ENCODE peak calls at places on chromosomes 11 and 22, in nine cellular contexts. G, V, L, N, B, Z, X, M and I are unnamed samples.

GRCh38 chr11:130379276-130379675 is 49.1 kb downstream of the ADAMTS8 start:
- DNase-seq in G (no peak), V (no peak), L (no peak), N (no peak), B (no peak), Z (no peak), X (no peak), M (no peak), I (no peak)

GRCh38 chr11:17221968-17222367 is 14.2 kb upstream of the PIK3C2A start:
- DNase-seq in G (no peak), V (no peak), L (no peak), N (no peak), B (no peak), Z (peak; percentile 66), X (peak; percentile 3), M (no peak), I (peak; percentile 82)

GRCh38 chr11:126840201-126840886 is 160.2 kb downstream of the KIRREL3 start:
- DNase-seq in G (no peak), V (no peak), L (no peak), N (no peak), B (no peak), Z (peak; percentile 69), X (no peak), M (no peak), I (peak; percentile 85)

GRCh38 chr11:82718307-82718706 is 15.4 kb downstream of the FAM181B start:
- DNase-seq in G (no peak), V (peak; percentile 57), L (peak; percentile 37), N (peak; percentile 49), B (peak; percentile 54), Z (peak; percentile 49), X (peak; percentile 76), M (no peak), I (peak; percentile 24)

GRCh38 chr11:92941676-92942571 is 27.5 kb upstream of the MTNR1B start:
- DNase-seq in G (no peak), V (peak; percentile 36), L (peak; percentile 45), N (peak; percentile 37), B (peak; percentile 64), Z (peak; percentile 50), X (peak; percentile 52), M (no peak), I (peak; percentile 10)

GRCh38 chr22:32794449-32795213 is 6.9 kb upstream of the TIMP3 start:
- DNase-seq in G (no peak), V (no peak), L (peak; percentile 9), N (no peak), B (no peak), Z (peak; percentile 54), X (no peak), M (no peak), I (peak; percentile 26)

GRCh38 chr22:42065408-42066132 is 5.0 kb downstream of the NAGA start:
- DNase-seq in G (no peak), V (no peak), L (no peak), N (no peak), B (no peak), Z (no peak), X (no peak), M (no peak), I (no peak)

GRCh38 chr22:18070556-18071306 is 7.1 kb upstream of the PEX26 start:
- DNase-seq in G (no peak), V (no peak), L (no peak), N (no peak), B (no peak), Z (no peak), X (peak; percentile 46), M (no peak), I (no peak)

GRCh38 chr11:103624708-103625623 is 411.5 kb upstream of the DDI1 start:
- DNase-seq in G (no peak), V (no peak), L (no peak), N (peak; percentile 91), B (peak; percentile 22), Z (peak; percentile 98), X (peak; percentile 96), M (no peak), I (peak; percentile 99)

GRCh38 chr22:17171313-17172171 is 12.5 kb upstream of the HDHD5 start:
- DNase-seq in G (peak; percentile 79), V (peak; percentile 85), L (peak; percentile 96), N (peak; percentile 91), B (peak; percentile 96), Z (peak; percentile 85), X (peak; percentile 83), M (no peak), I (peak; percentile 75)

GRCh38 chr22:20238567-20239062 is 29.5 kb downstream of the RTN4R start:
- DNase-seq in G (peak; percentile 34), V (peak; percentile 38), L (peak; percentile 99), N (peak; percentile 9), B (peak; percentile 89), Z (no peak), X (peak; percentile 30), M (no peak), I (no peak)

GRCh38 chr11:104946907-104947306 is 21.5 kb downstream of the CASP4 start:
- DNase-seq in G (no peak), V (no peak), L (peak; percentile 12), N (peak; percentile 58), B (no peak), Z (peak; percentile 59), X (peak; percentile 87), M (peak; percentile 27), I (peak; percentile 19)

GRCh38 chr22:46514592-46515207 is 22.7 kb downstream of the CELSR1 start:
- DNase-seq in G (no peak), V (no peak), L (no peak), N (peak; percentile 13), B (no peak), Z (peak; percentile 69), X (peak; percentile 76), M (no peak), I (peak; percentile 72)

GRCh38 chr11:19349340-19350025 is 108.7 kb upstream of the E2F8 start:
- DNase-seq in G (no peak), V (no peak), L (no peak), N (no peak), B (no peak), Z (no peak), X (no peak), M (no peak), I (no peak)

GRCh38 chr11:7046474-7046873 is 26.2 kb downstream of the NLRP14 start:
- DNase-seq in G (no peak), V (no peak), L (no peak), N (peak; percentile 23), B (no peak), Z (peak; percentile 84), X (no peak), M (no peak), I (peak; percentile 63)

GRCh38 chr11:120040136-120040840 is 97.6 kb downstream of the TRIM29 start:
- DNase-seq in G (no peak), V (no peak), L (no peak), N (no peak), B (no peak), Z (no peak), X (no peak), M (no peak), I (no peak)

GRCh38 chr11:111540114-111540920 is at the start of gene LAYN:
- DNase-seq in G (no peak), V (peak; percentile 33), L (no peak), N (peak; percentile 82), B (peak; percentile 86), Z (peak; percentile 62), X (no peak), M (no peak), I (no peak)

GRCh38 chr11:13140028-13140870 is 131.1 kb downstream of the RASSF10 start:
- DNase-seq in G (no peak), V (no peak), L (no peak), N (peak; percentile 65), B (no peak), Z (peak; percentile 26), X (peak; percentile 74), M (peak; percentile 57), I (peak; percentile 74)

GRCh38 chr11:108198833-108199232 is 23.6 kb downstream of the NPAT start:
- DNase-seq in G (no peak), V (no peak), L (no peak), N (no peak), B (no peak), Z (no peak), X (no peak), M (no peak), I (no peak)

DNA sequence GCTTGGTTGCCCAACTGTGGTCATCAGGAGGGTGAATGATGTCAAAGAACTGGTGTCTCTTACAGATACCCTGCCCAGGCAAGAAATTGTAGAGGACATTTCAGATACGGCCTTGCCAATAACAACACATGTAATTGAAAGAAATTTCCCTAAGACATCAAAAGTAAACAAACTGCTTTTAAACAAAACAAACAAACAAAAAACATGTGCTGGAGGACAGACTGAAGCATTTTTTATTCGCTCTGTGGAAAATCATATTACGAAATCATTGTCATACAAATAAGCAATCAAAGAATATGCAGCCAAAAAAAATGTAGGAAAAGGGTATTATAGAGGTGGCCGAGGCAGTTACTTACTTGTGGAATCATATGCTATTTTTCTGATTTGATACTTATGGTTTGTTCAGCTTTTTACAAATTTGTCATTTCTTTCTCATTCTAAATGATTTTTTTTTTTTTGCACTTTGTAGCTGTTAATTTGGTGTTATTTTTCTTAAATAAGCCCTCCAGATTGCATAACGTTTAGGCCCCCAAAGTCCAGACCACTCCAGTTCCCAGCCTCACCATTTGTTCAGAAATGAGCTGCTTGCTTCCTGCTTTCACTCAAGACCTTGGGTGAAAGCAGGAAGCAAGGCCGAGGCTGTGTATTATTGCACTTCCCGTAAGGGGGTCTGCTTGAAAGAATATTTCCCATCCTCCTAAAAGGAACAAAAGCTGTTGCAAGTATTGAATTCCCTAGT is 51.9 kb upstream of the MYEOV start:
- DNase-seq in G (no peak), V (no peak), L (no peak), N (no peak), B (no peak), Z (no peak), X (no peak), M (no peak), I (no peak)
- H3K4me2 ChIP-seq in G (no peak overlapping the region), V (no peak overlapping the region), L (no peak overlapping the region), N (no peak overlapping the region), B (no peak overlapping the region), Z (no peak overlapping the region), X (no peak overlapping the region), M (no peak overlapping the region), I (no peak overlapping the region)

GRCh38 chr11:114624455-114625207 is 29.0 kb upstream of the NXPE4 start:
- DNase-seq in G (no peak), V (no peak), L (no peak), N (no peak), B (no peak), Z (no peak), X (no peak), M (no peak), I (no peak)
- H2AFZ ChIP-seq in G (no peak overlapping the region), V (no peak overlapping the region), L (no peak overlapping the region), N (no peak overlapping the region), B (no peak overlapping the region), Z (no peak overlapping the region), X (no peak overlapping the region), M (no peak overlapping the region), I (no peak overlapping the region)

GRCh38 chr11:46107408-46107718 is 13.9 kb downstream of the PHF21A start:
- DNase-seq in G (no peak), V (no peak), L (no peak), N (no peak), B (no peak), Z (no peak), X (no peak), M (no peak), I (no peak)
- H3K4me2 ChIP-seq in G (no peak overlapping the region), V (no peak overlapping the region), L (peak overlapping the region; percentile 82), N (no peak overlapping the region), B (no peak overlapping the region), Z (no peak overlapping the region), X (no peak overlapping the region), M (no peak overlapping the region), I (no peak overlapping the region)

DNA sequence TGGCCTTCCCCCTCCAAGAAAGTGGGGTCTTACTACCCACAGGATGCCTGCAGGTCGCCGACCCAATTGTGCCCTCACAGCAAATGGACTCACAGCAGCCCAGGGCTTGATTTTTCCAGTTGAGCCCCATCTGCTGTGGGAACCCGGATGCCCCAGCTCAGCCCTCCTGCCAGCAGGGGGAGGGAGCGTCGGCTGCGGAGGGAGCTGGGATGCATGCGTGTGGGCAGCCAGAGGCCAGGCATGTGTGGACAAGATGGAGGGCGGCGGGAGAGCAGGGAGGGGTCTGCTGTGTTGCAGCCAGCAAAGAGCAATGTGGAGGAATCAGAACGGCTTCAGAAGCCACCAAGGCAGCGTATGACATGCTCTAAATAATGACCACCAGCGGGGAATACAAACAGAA is 41.0 kb upstream of the EIF3D start:
- DNase-seq in G (peak; percentile 38), V (peak; percentile 21), L (peak; percentile 15), N (no peak), B (peak; percentile 76), Z (peak; percentile 27), X (no peak), M (no peak), I (peak; percentile 2)
- H2AFZ ChIP-seq in G (peak overlapping the region; percentile 92), V (peak overlapping the region; percentile 93), L (peak overlapping the region; percentile 51), N (peak overlapping the region; percentile 29), B (no peak overlapping the region), Z (peak overlapping the region; percentile 72), X (no peak overlapping the region), M (no peak overlapping the region), I (peak overlapping the region; percentile 69)